ENCODE peak calls at places on chromosomes 4 and X, in six cellular contexts. X is esophagus squamous epithelium, Z is lung, J is pancreas, M is left lung, R is caudate nucleus. I is an unnamed sample.

GRCh38 chrX:134626434-134626833 is 31.8 kb downstream of the PLAC1 start:
- DNase-seq in X (no peak), Z (no peak), J (no peak), M (no peak), R (no peak), I (peak)

GRCh38 chr4:117357422-117357821 is 272.0 kb upstream of the TRAM1L1 start:
- DNase-seq in X (no peak), Z (no peak), J (no peak), M (no peak), R (no peak), I (no peak)

GRCh38 chr4:137630252-137630651 is 98.0 kb upstream of the PCDH18 start:
- DNase-seq in X (no peak), Z (no peak), J (no peak), M (no peak), R (no peak), I (no peak)

GRCh38 chr4:85398276-85398675 is 76.7 kb upstream of the ARHGAP24 start:
- DNase-seq in X (no peak), Z (no peak), J (no peak), M (no peak), R (no peak), I (no peak)

GRCh38 chr4:66837496-66837895 is 707.8 kb downstream of the CENPC start:
- DNase-seq in X (no peak), Z (no peak), J (no peak), M (no peak), R (no peak), I (no peak)

GRCh38 chr4:164977243-164978164 is at the start of gene TRIM61:
- DNase-seq in X (no peak), Z (peak), J (no peak), M (peak), R (peak), I (peak)

GRCh38 chr4:1403177-1403583 is 3.1 kb downstream of the NKX1-1 start:
- DNase-seq in X (no peak), Z (no peak), J (no peak), M (peak), R (no peak), I (no peak)

GRCh38 chr4:137664055-137664405 is 131.7 kb upstream of the PCDH18 start:
- DNase-seq in X (no peak), Z (no peak), J (no peak), M (no peak), R (no peak), I (no peak)

GRCh38 chrX:135340827-135341226 is 31.5 kb downstream of the ETDC start:
- DNase-seq in X (no peak), Z (no peak), J (no peak), M (no peak), R (no peak), I (no peak)

GRCh38 chr4:72896515-72896914 is 173.0 kb downstream of the COX18 start:
- DNase-seq in X (no peak), Z (no peak), J (no peak), M (no peak), R (no peak), I (no peak)

GRCh38 chrX:33195698-33196097 is 15.7 kb downstream of the DMD start:
- DNase-seq in X (no peak), Z (no peak), J (no peak), M (no peak), R (no peak), I (no peak)

GRCh38 chr4:189787216-189788031 is 153.2 kb upstream of the FRG1 start:
- DNase-seq in X (no peak), Z (no peak), J (no peak), M (no peak), R (no peak), I (no peak)

GRCh38 chr4:173937871-173938270 is 345.6 kb downstream of the FBXO8 start:
- DNase-seq in X (no peak), Z (no peak), J (no peak), M (no peak), R (no peak), I (no peak)

GRCh38 chr4:144906181-144906895 is 191.7 kb downstream of the ANAPC10 start:
- DNase-seq in X (no peak), Z (no peak), J (no peak), M (no peak), R (no peak), I (no peak)

GRCh38 chr4:123235431-123235830 is 161.2 kb upstream of the SPRY1 start:
- DNase-seq in X (no peak), Z (no peak), J (no peak), M (no peak), R (no peak), I (no peak)

GRCh38 chr4:154471924-154472323 is 19.7 kb downstream of the DCHS2 start:
- DNase-seq in X (no peak), Z (no peak), J (no peak), M (no peak), R (no peak), I (no peak)

GRCh38 chr4:46484881-46485280 is 95.0 kb upstream of the GABRA2 start:
- DNase-seq in X (no peak), Z (no peak), J (no peak), M (no peak), R (no peak), I (no peak)

GRCh38 chr4:177938226-177938625 is 496.0 kb upstream of the AGA start:
- DNase-seq in X (no peak), Z (no peak), J (no peak), M (no peak), R (no peak), I (no peak)

GRCh38 chr4:153464068-153464467 is 2.1 kb upstream of the TMEM131L start:
- DNase-seq in X (no peak), Z (no peak), J (no peak), M (no peak), R (no peak), I (no peak)

GRCh38 chr4:123672987-123673386 is 276.4 kb downstream of the SPRY1 start:
- DNase-seq in X (no peak), Z (no peak), J (no peak), M (no peak), R (no peak), I (no peak)

GRCh38 chrX:103879339-103879738 is 47.3 kb upstream of the RAB9B start:
- DNase-seq in X (no peak), Z (no peak), J (no peak), M (no peak), R (no peak), I (no peak)

GRCh38 chrX:76555816-76556215 is 128.3 kb downstream of the MAGEE1 start:
- DNase-seq in X (no peak), Z (no peak), J (no peak), M (no peak), R (no peak), I (no peak)

GRCh38 chr4:823093-823760 is 2.7 kb downstream of the CPLX1 start:
- DNase-seq in X (no peak), Z (no peak), J (no peak), M (peak), R (no peak), I (no peak)

GRCh38 chrX:123917069-123917468 is 44.4 kb upstream of the STAG2 start:
- DNase-seq in X (no peak), Z (no peak), J (no peak), M (no peak), R (no peak), I (no peak)

GRCh38 chrX:133999013-133999705 is 13.8 kb upstream of the GPC3 start:
- DNase-seq in X (no peak), Z (no peak), J (no peak), M (no peak), R (no peak), I (no peak)

GRCh38 chr4:2301806-2302205 is 39.9 kb upstream of the MXD4 start:
- DNase-seq in X (no peak), Z (no peak), J (no peak), M (no peak), R (no peak), I (no peak)

GRCh38 chrX:40622741-40623536 is at the start of gene MPC1L:
- DNase-seq in X (no peak), Z (no peak), J (no peak), M (peak), R (no peak), I (no peak)

GRCh38 chr4:3312362-3312761 is 19.5 kb downstream of the RGS12 start:
- DNase-seq in X (no peak), Z (no peak), J (peak), M (no peak), R (no peak), I (no peak)

GRCh38 chrX:21958888-21959287 is 18.4 kb downstream of the SMS start:
- DNase-seq in X (no peak), Z (no peak), J (no peak), M (no peak), R (no peak), I (no peak)

GRCh38 chr4:172982151-172982590 is 186.4 kb upstream of the GALNT7 start:
- DNase-seq in X (no peak), Z (no peak), J (no peak), M (no peak), R (no peak), I (peak)

GRCh38 chrX:131729295-131729694 is 185.4 kb downstream of the OR13H1 start:
- DNase-seq in X (peak), Z (peak), J (peak), M (no peak), R (no peak), I (no peak)

GRCh38 chrX:131739823-131740222 is 195.9 kb downstream of the OR13H1 start:
- DNase-seq in X (no peak), Z (no peak), J (no peak), M (no peak), R (no peak), I (no peak)

GRCh38 chrX:131734621-131735020 is 190.7 kb downstream of the OR13H1 start:
- DNase-seq in X (peak), Z (peak), J (no peak), M (no peak), R (no peak), I (no peak)

GRCh38 chrX:131735127-131735526 is 191.3 kb downstream of the OR13H1 start:
- DNase-seq in X (no peak), Z (no peak), J (no peak), M (no peak), R (no peak), I (no peak)
- H3K27ac ChIP-seq in X (no peak), Z (no peak), J (no peak), M (no peak), R (peak), I (no peak)

DNA sequence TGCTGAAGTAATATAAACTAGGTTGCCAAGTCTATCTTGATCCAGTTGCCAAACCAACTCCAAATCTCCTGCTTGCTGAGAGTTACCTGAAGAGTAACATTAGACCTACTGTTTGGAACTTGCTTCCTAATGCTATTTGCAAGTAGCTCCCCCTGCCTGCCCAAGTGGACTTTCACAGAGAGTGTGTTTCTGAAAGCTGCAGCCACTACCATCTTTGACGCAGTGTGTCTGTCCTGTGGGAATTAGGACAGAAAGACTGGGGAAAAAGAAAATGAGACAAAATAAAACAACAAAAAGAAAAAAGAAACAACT is 195.0 kb upstream of the HS3ST1 start:
- DNase-seq in X (no peak), Z (peak), J (no peak), M (no peak), R (no peak), I (no peak)
- H3K27ac ChIP-seq in X (no peak), Z (no peak), J (no peak), M (no peak), R (no peak), I (no peak)

DNA sequence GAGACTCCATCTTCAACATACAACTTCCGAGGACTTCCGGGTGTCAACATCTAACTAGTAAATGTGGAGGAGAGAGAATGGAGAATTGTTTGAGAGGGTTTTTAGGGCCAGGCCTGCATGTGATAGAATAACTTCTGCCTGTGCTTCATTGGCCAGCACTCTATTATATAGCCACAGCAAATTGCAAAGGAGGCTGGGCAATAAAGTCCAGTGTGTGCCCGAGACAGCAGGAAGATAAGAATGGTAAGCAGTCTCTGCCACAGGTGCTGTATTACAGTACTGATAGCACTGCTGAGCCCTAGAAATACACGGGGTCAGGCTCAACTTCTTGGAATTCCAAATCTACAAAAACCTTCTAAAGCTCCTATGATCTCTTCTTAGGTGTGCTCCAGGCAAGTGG is 20.8 kb upstream of the LIMCH1 start:
- DNase-seq in X (no peak), Z (no peak), J (no peak), M (no peak), R (no peak), I (no peak)
- H3K27ac ChIP-seq in X (no peak), Z (no peak), J (no peak), M (no peak), R (no peak), I (no peak)

GRCh38 chrX:38578152-38578551 is 16.8 kb downstream of the TSPAN7 start:
- DNase-seq in X (no peak), Z (no peak), J (no peak), M (no peak), R (no peak), I (no peak)
- H3K27ac ChIP-seq in X (no peak), Z (no peak), J (no peak), M (no peak), R (no peak), I (no peak)

GRCh38 chr4:101028886-101029285 is 318.4 kb downstream of the PPP3CA start:
- DNase-seq in X (no peak), Z (no peak), J (no peak), M (no peak), R (no peak), I (no peak)
- H3K27ac ChIP-seq in X (no peak), Z (no peak), J (no peak), M (no peak), R (peak), I (no peak)

DNA sequence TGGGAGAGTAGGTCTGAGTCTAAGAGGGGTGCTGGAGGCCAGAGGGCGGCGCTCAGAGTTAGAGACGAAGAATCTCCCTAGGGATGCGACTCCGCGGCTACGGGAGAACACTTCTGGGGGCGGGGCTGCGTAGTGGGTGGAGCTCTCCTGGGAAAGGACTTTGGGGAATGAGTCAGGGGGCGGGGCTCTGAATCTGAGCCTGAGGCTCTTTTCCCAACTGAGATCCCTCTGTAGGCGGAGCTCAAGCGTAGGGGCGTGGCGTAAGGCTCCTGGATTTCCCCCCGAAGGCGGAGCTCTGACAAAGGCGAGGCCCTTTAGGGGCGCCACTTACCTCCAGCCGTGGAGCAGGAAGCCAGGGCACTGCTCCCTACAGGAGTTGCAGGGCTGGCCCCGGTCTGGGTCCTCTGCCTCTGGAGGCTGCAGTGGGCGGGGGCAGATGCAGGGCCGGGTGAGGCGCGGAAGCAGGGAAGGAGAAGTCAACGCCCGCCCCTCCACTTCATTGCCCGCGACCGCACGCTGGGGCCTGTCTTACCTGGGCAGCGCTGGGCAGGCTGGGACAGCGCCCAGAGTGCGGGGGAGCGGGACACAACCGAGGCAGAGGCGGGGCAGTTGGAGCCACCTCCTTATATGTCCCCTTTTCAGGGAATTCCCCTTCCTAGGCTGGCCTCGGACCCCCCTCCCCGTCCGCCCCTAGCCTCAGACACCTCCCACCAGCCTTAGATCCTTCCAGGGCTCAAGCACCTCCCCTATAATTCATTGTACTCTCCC is 1.7 kb downstream of the PRICKLE3 start:
- DNase-seq in X (no peak), Z (peak), J (peak), M (peak), R (peak), I (peak)
- H3K27ac ChIP-seq in X (peak), Z (peak), J (peak), M (peak), R (no peak), I (peak)

DNA sequence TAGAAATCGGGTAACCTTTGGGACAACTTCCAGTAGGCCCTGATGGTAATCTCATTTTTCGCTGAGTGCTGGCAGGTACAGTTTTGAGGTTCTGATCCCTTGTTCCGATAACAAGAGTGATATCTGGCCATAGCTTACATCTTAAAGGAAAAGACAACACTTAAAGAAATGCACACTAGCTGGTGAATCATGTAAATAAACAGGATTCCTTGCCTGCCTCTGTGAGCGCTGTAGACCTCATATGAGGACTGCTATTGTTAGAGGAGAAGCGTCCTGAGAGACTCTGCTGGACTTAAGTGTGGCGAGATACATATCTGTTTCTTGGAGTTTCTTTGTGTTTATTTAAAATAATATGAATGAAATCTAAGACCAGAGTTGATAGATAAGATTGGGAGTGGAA is 149.3 kb upstream of the SLC4A4 start:
- DNase-seq in X (no peak), Z (no peak), J (no peak), M (no peak), R (no peak), I (no peak)
- H3K27ac ChIP-seq in X (no peak), Z (no peak), J (no peak), M (peak), R (no peak), I (no peak)

GRCh38 chr4:121784975-121785374 is 16.1 kb upstream of the EXOSC9 start:
- DNase-seq in X (no peak), Z (no peak), J (no peak), M (no peak), R (no peak), I (no peak)

GRCh38 chr4:121786221-121786620 is 14.9 kb upstream of the EXOSC9 start:
- DNase-seq in X (no peak), Z (no peak), J (no peak), M (no peak), R (no peak), I (no peak)

GRCh38 chr4:121785479-121785878 is 15.6 kb upstream of the EXOSC9 start:
- DNase-seq in X (no peak), Z (no peak), J (no peak), M (no peak), R (peak), I (no peak)

GRCh38 chr4:121783210-121783609 is 17.9 kb upstream of the EXOSC9 start:
- DNase-seq in X (no peak), Z (no peak), J (no peak), M (no peak), R (no peak), I (no peak)

GRCh38 chr4:121784401-121784800 is 16.7 kb upstream of the EXOSC9 start:
- DNase-seq in X (no peak), Z (no peak), J (no peak), M (no peak), R (no peak), I (no peak)
- H3K27ac ChIP-seq in X (no peak), Z (no peak), J (no peak), M (no peak), R (no peak), I (no peak)